ENCODE peak calls at places on chromosomes 2 and 18, in six cellular contexts. Z is heart right ventricle, E is MM.1S, B is PC-3, Y is psoas muscle, F is HCT116. N is an unnamed sample.

GRCh38 chr2:63737085-63737701 is 104.5 kb upstream of the UGP2 start:
- DNase-seq in Z (no peak), F (no peak), B (no peak), E (no peak), Y (no peak), N (no peak)

GRCh38 chr2:13616059-13616458 is 899.3 kb downstream of the TRIB2 start:
- DNase-seq in F (no peak), B (no peak), Y (no peak), E (no peak), Z (no peak), N (no peak)

GRCh38 chr18:77087391-77088141 is 45.0 kb downstream of the MBP start:
- DNase-seq in E (no peak), Z (peak; percentile 63), F (no peak), Y (peak; percentile 75), B (no peak), N (no peak)

GRCh38 chr2:224101820-224102630 is 62.9 kb upstream of the SERPINE2 start:
- DNase-seq in B (peak; percentile 56), F (no peak), Z (no peak), Y (no peak), E (no peak), N (no peak)

GRCh38 chr18:45014047-45014501 is 333.4 kb downstream of the SETBP1 start:
- DNase-seq in E (no peak), Y (no peak), Z (no peak), B (peak; percentile 45), F (no peak), N (no peak)

GRCh38 chr2:146003337-146003736 is 1483.4 kb upstream of the ZEB2 start:
- DNase-seq in F (no peak), Z (no peak), B (no peak), Y (no peak), E (no peak), N (no peak)

GRCh38 chr2:1818404-1818803 is 74.1 kb upstream of the PXDN start:
- DNase-seq in B (peak; percentile 72), Y (peak; percentile 9), E (no peak), F (no peak), Z (no peak), N (no peak)

GRCh38 chr2:165793161-165793778 is 777 bp downstream of the GALNT3 start:
- DNase-seq in Y (no peak), Z (peak; percentile 10), B (peak; percentile 95), F (peak; percentile 13), E (no peak), N (peak; percentile 63)

GRCh38 chr2:14634223-14634884 is 1.8 kb downstream of the LRATD1 start:
- DNase-seq in B (peak; percentile 91), Y (peak; percentile 83), Z (peak; percentile 79), F (no peak), E (peak; percentile 31), N (peak; percentile 92)

GRCh38 chr2:227815066-227815465 is 1.4 kb downstream of the CCL20 start:
- DNase-seq in E (no peak), Z (no peak), B (no peak), F (no peak), Y (no peak), N (no peak)

GRCh38 chr2:153917570-153917969 is 45.8 kb downstream of the GALNT13 start:
- DNase-seq in Z (no peak), E (no peak), Y (no peak), F (no peak), B (no peak), N (no peak)

GRCh38 chr2:46160326-46160725 is 136.9 kb upstream of the EPAS1 start:
- DNase-seq in Z (no peak), Y (no peak), E (no peak), F (no peak), B (no peak), N (no peak)

GRCh38 chr2:47653036-47653435 is 129.9 kb upstream of the MSH6 start:
- DNase-seq in Z (no peak), F (no peak), Y (no peak), E (no peak), B (no peak), N (no peak)

GRCh38 chr2:160255401-160255800 is 55.3 kb upstream of the ITGB6 start:
- DNase-seq in F (no peak), E (no peak), B (no peak), Z (no peak), Y (no peak), N (no peak)

GRCh38 chr2:118312963-118313756 is 224.9 kb downstream of the INSIG2 start:
- DNase-seq in Y (no peak), B (no peak), F (no peak), Z (no peak), E (no peak), N (peak; percentile 14)

GRCh38 chr2:240469239-240469636 is 33.8 kb downstream of the GPC1 start:
- DNase-seq in Z (no peak), F (no peak), E (no peak), Y (peak; percentile 49), B (no peak), N (peak; percentile 10)

GRCh38 chr2:169073972-169074751 is 4.8 kb downstream of the DHRS9 start:
- DNase-seq in B (peak; percentile 65), F (no peak), Z (no peak), Y (no peak), E (no peak), N (no peak)

GRCh38 chr18:48230459-48231113 is 178.6 kb downstream of the ZBTB7C start:
- DNase-seq in B (peak; percentile 48), Y (peak; percentile 84), Z (peak; percentile 37), F (peak; percentile 57), E (peak; percentile 61), N (no peak)

GRCh38 chr2:126730655-126731054 is 74.7 kb downstream of the GYPC start:
- DNase-seq in Y (no peak), Z (no peak), F (no peak), B (no peak), E (no peak), N (no peak)

GRCh38 chr18:21051615-21052014 is 60.0 kb downstream of the ROCK1 start:
- DNase-seq in F (no peak), Y (no peak), E (no peak), Z (no peak), B (no peak), N (no peak)

GRCh38 chr2:128308284-128308731 is 10.4 kb downstream of the HS6ST1 start:
- DNase-seq in Z (peak; percentile 33), F (no peak), E (no peak), B (no peak), Y (peak; percentile 59), N (peak; percentile 4)

GRCh38 chr2:174449033-174449432 is 37.8 kb downstream of the GPR155 start:
- DNase-seq in B (no peak), F (no peak), Y (no peak), E (no peak), Z (no peak), N (no peak)
- H3K4me3 ChIP-seq in B (no peak overlapping the region), F (no peak overlapping the region), Y (no peak overlapping the region), E (no peak overlapping the region), Z (no peak overlapping the region), N (no peak overlapping the region)

DNA sequence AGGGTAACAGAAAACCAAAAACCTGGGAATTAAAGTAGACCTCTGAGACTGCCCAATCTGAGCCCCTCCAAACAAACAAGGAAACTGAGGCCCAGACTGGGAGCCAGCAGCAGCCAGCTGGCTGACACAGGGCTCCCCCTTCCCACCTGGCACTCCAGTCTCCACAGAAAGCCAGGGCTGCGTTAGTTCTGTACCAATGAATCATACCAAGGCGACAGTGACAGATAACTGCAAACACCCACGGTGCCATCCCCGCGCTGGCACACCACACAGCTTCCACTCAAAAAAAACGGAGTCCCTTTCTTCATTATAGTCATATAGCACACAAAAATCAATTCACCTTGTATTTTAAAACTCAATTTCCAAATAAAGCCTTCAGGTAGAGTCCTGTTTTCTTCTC is 1.4 kb downstream of the PER2 start:
- DNase-seq in E (no peak), Z (no peak), Y (no peak), F (no peak), B (no peak), N (no peak)
- H3K4me1 ChIP-seq in E (peaks cover 8% of the 10 kb centered on the region), Z (peaks cover 78% of the 10 kb centered on the region), Y (peaks cover 41% of the 10 kb centered on the region), F (peaks cover 21% of the 10 kb centered on the region), B (peaks cover 48% of the 10 kb centered on the region), N (peaks cover 48% of the 10 kb centered on the region)

GRCh38 chr2:101473581-101473910 is 1.4 kb downstream of the RFX8 start:
- DNase-seq in Z (no peak), E (no peak), Y (no peak), F (no peak), B (no peak), N (no peak)
- H3K9me3 ChIP-seq in Z (no peaks in the 10 kb centered on the region), E (no peaks in the 10 kb centered on the region), Y (no peaks in the 10 kb centered on the region), F (no peaks in the 10 kb centered on the region), B (no peaks in the 10 kb centered on the region), N (no peaks in the 10 kb centered on the region)

GRCh38 chr18:69651243-69651642 is 250.6 kb downstream of the DOK6 start:
- DNase-seq in B (no peak), Z (no peak), E (no peak), F (no peak), Y (no peak), N (no peak)

GRCh38 chr18:69648486-69648885 is 247.8 kb downstream of the DOK6 start:
- DNase-seq in Z (no peak), E (no peak), B (no peak), Y (no peak), F (no peak), N (no peak)

GRCh38 chr18:69649678-69650077 is 249.0 kb downstream of the DOK6 start:
- DNase-seq in E (no peak), Z (no peak), Y (no peak), B (no peak), F (no peak), N (no peak)

DNA sequence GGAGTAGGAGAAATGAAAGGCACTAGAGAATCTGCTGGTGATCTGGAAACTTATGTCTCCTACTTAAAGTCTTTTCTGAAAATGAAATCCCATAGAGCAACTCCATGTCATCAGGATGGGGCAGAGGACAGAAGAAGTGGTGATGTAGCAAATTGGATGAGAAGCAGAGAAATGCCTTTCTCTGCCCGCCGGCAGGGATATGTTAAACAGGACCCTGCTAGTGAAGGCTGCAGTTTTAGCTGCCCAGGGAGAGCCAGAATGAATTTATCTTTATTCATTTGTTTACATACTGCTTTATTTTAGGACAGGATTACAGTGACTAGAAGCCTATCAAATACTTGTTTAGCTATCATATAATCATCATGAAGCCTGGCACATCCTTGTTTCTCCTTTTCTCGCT is 247.0 kb downstream of the DOK6 start:
- DNase-seq in Z (no peak), F (no peak), Y (no peak), E (no peak), B (no peak), N (no peak)
- H3K4me3 ChIP-seq in Z (no peak overlapping the region), F (no peak overlapping the region), Y (no peak overlapping the region), E (peak overlapping the region; percentile 48), B (no peak overlapping the region), N (no peak overlapping the region)

GRCh38 chr2:190970872-190971506 is 43.0 kb downstream of the STAT1 start:
- DNase-seq in Z (no peak), Y (no peak), B (no peak), E (no peak), F (no peak), N (no peak)
- H3K4me1 ChIP-seq in Z (peaks cover 22% of the 10 kb centered on the region), Y (no peaks in the 10 kb centered on the region), B (no peaks in the 10 kb centered on the region), E (no peaks in the 10 kb centered on the region), F (no peaks in the 10 kb centered on the region), N (no peaks in the 10 kb centered on the region)

N was measured in pancreas.